ENCODE peak calls at places on chromosome 1, in six cellular contexts. R is hypothalamus; P is activated CD4-positive, CD25-positive, alpha-beta regulatory T cell; M is AG08396; G is NCI-H510A treated with DMSO at 0.1 percent for 48 hours; J is kidney glomerular epithelial cell. H is an unnamed sample.

GRCh38 chr1:157274698-157275534 is 136.7 kb upstream of the ETV3 start:
- DNase-seq in R (no peak), P (no peak), M (peak; percentile 46), G (no peak), J (peak; percentile 2), H (peak; percentile 68)

GRCh38 chr1:169577981-169578738 is 8.1 kb downstream of the F5 start:
- DNase-seq in R (no peak), P (no peak), M (no peak), G (no peak), J (no peak), H (no peak)

GRCh38 chr1:93288558-93288957 is 57.1 kb upstream of the DR1 start:
- DNase-seq in R (no peak), P (no peak), M (no peak), G (no peak), J (no peak), H (peak; percentile 15)

GRCh38 chr1:2544875-2545638 is 11.1 kb upstream of the TNFRSF14 start:
- DNase-seq in R (peak; percentile 33), P (no peak), M (no peak), G (no peak), J (no peak), H (no peak)

GRCh38 chr1:49111931-49112330 is 335.2 kb upstream of the BEND5 start:
- DNase-seq in R (no peak), P (no peak), M (no peak), G (no peak), J (peak; percentile 40), H (no peak)

GRCh38 chr1:26705788-26706237 is 10.0 kb downstream of the ARID1A start:
- DNase-seq in R (no peak), P (no peak), M (no peak), G (peak; percentile 53), J (peak; percentile 34), H (peak; percentile 88)

GRCh38 chr1:27618341-27619067 is 14.6 kb upstream of the AHDC1 start:
- DNase-seq in R (no peak), P (peak; percentile 18), M (no peak), G (no peak), J (no peak), H (no peak)

GRCh38 chr1:220189750-220190347 is 82.4 kb downstream of the RAB3GAP2 start:
- DNase-seq in R (no peak), P (no peak), M (peak; percentile 18), G (peak; percentile 42), J (no peak), H (peak; percentile 57)

H was measured in HCEC 1CT.